ENCODE peak calls at places on chromosomes 6 and 20, in seven cellular contexts. Q, P, O, R, B, C and Y are unnamed samples.

GRCh38 chr6:162964703-162965140 is 236.9 kb downstream of the PACRG start:
- DNase-seq in Q (no peak), P (no peak), O (peak; percentile 100), R (no peak), B (peak; percentile 99), C (no peak), Y (no peak)

GRCh38 chr6:142925575-142926110 is 19.3 kb downstream of the HIVEP2 start:
- DNase-seq in Q (no peak), P (no peak), O (no peak), R (no peak), B (peak; percentile 90), C (no peak), Y (no peak)

GRCh38 chr20:38728911-38729642 is 4.8 kb downstream of the SLC32A1 start:
- DNase-seq in Q (no peak), P (peak; percentile 89), O (no peak), R (no peak), B (no peak), C (no peak), Y (no peak)

GRCh38 chr6:158706369-158706982 is 56.6 kb downstream of the SYTL3 start:
- DNase-seq in Q (peak; percentile 20), P (peak; percentile 54), O (peak; percentile 35), R (no peak), B (peak; percentile 62), C (peak; percentile 65), Y (no peak)

GRCh38 chr6:141288947-141289346 is 843.8 kb upstream of the GJE1 start:
- DNase-seq in Q (no peak), P (no peak), O (no peak), R (no peak), B (no peak), C (no peak), Y (no peak)

GRCh38 chr20:31488171-31488570 is 13.1 kb downstream of the REM1 start:
- DNase-seq in Q (no peak), P (no peak), O (no peak), R (no peak), B (no peak), C (no peak), Y (no peak)

GRCh38 chr6:168292911-168293310 is 26.7 kb downstream of the DACT2 start:
- DNase-seq in Q (no peak), P (no peak), O (no peak), R (no peak), B (no peak), C (no peak), Y (peak; percentile 25)

GRCh38 chr6:56364482-56365313 is 117.3 kb upstream of the COL21A1 start:
- DNase-seq in Q (no peak), P (no peak), O (peak; percentile 84), R (no peak), B (peak; percentile 84), C (no peak), Y (no peak)

GRCh38 chr6:28555136-28555535 is 29.5 kb downstream of the GPX5 start:
- DNase-seq in Q (no peak), P (no peak), O (no peak), R (no peak), B (no peak), C (no peak), Y (no peak)

GRCh38 chr6:154800338-154800737 is 67.1 kb downstream of the SCAF8 start:
- DNase-seq in Q (no peak), P (no peak), O (no peak), R (no peak), B (no peak), C (no peak), Y (no peak)

GRCh38 chr6:106360989-106361430 is 493 bp downstream of the CRYBG1 start:
- DNase-seq in Q (no peak), P (peak; percentile 44), O (no peak), R (peak; percentile 56), B (no peak), C (peak; percentile 37), Y (no peak)

GRCh38 chr6:169189686-169190085 is 64.0 kb downstream of the THBS2 start:
- DNase-seq in Q (no peak), P (no peak), O (no peak), R (no peak), B (no peak), C (no peak), Y (no peak)

GRCh38 chr6:150830409-150831165 is 34.9 kb upstream of the MTHFD1L start:
- DNase-seq in Q (no peak), P (no peak), O (peak; percentile 5), R (no peak), B (peak; percentile 10), C (no peak), Y (no peak)

GRCh38 chr20:50220894-50221266 is 30.2 kb downstream of the CEBPB start:
- DNase-seq in Q (no peak), P (no peak), O (no peak), R (no peak), B (no peak), C (no peak), Y (no peak)

DNA sequence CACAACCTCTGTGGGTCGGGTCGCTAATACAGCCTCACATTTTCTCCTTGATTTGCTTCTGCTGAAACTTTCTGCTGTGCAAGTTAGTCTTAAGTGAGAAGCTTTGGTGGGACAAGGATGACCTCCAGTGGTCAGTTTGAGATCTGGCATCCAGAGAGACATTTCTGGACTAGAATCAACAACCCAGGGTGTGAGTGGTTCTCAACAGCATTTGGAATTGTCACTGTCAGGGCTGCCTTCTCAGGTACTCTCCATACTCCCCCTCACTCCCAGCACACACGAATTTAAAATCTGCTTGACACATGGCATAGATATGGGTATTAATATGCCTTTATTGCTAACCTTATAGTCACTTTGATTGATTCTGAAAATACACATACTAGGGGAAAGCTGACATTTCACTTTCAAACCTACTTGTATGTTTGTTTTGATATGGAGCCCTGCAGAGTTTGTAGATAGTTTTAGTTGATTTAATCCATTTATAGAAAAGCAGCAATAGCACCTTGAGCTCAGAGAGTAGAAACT is 13.2 kb downstream of the OTOR start:
- DNase-seq in Q (peak; percentile 73), P (peak; percentile 43), O (peak; percentile 44), R (peak; percentile 45), B (peak; percentile 86), C (peak; percentile 36), Y (no peak)
- TF ChIP-seq CTCF in Q (peak; percentile 86), P (peak; percentile 53), O (peak; percentile 80), R (peak; percentile 76), B (peak; percentile 89), C (peak; percentile 66), Y (peak; percentile 73)

DNA sequence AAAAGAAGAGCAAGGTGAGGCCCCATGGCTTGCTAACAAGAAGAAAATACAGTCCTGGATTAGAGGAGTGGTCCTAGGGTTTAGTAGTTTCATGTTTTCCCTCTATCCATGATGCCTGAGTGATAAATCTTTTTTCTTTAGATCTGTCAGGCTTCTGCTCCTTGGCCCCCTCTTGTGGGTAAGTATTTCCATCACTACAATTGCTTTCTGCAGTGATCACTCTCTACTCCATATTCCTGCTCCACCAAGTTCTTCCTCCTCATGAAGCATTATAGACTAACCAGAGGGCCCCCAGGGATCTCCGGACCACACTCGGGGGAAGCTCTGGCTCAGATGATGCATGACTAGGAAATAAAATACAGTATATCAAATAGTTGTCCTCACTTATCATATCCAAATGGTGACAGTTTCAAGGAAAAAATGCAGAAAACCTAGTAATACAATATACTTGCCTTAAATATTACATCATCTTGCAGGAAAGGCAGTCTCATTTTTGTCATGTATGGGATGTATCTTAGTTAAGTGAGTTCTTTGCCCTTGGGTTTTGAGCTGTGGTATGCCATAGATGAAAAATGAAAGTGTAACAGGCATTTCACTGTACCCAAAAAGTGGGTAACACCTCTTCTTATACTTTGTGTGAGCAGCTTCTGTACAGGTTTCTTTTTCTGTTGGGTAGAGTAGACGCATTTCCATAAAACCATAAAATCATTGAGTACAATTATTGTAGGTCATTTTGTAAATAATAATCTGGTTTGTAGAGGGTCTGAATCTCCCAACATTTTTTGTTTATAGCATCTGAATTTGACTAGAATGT is 200.9 kb upstream of the EYA4 start:
- DNase-seq in Q (peak; percentile 4), P (peak; percentile 11), O (no peak), R (no peak), B (peak; percentile 51), C (no peak), Y (no peak)
- TF ChIP-seq CTCF in Q (peak; percentile 66), P (no peak), O (peak; percentile 44), R (peak; percentile 36), B (peak; percentile 66), C (no peak), Y (peak; percentile 46)

GRCh38 chr6:116533233-116533957 is 12.1 kb downstream of the TRAPPC3L start:
- DNase-seq in Q (no peak), P (no peak), O (no peak), R (no peak), B (no peak), C (no peak), Y (no peak)
- TF ChIP-seq CTCF in Q (no peak), P (no peak), O (no peak), R (no peak), B (peak; percentile 17), C (no peak), Y (no peak)

GRCh38 chr6:130425532-130425931 is 59.7 kb downstream of the TMEM200A start:
- DNase-seq in Q (no peak), P (no peak), O (peak; percentile 55), R (no peak), B (no peak), C (no peak), Y (no peak)
- TF ChIP-seq CTCF in Q (no peak), P (no peak), O (no peak), R (no peak), B (no peak), C (no peak), Y (no peak)

DNA sequence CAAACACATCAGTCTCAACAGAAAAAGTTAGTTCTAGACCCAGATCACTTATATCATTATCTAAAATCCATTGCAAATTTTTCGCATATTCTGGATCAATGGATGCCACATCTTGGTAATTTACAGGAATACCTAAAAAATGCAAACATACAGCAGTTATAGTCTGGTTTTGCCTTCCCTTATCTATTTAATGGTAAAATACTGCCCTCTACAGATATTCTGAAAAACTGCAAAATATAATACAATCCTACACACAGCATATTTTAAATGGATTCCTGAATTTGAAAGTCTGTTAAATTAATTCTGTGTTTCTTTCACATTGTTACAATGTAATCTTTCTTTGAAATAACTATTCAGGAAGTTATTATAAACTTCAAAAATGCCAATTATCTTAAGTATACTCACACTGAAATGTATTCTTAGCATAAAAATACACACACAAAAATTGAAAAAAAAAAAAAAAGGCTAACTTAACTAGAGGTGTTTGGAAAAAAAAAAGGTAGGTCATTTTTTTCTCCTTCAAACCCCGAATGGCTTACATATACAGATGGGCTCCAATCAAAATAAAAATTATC is 88.4 kb downstream of the HACE1 start:
- DNase-seq in Q (peak; percentile 53), P (no peak), O (peak; percentile 34), R (no peak), B (peak; percentile 73), C (no peak), Y (no peak)
- TF ChIP-seq CTCF in Q (peak; percentile 96), P (peak; percentile 56), O (peak; percentile 82), R (peak; percentile 57), B (peak; percentile 55), C (peak; percentile 49), Y (peak; percentile 56)